ENCODE peak calls at places on chromosomes 12 and 14, in six cellular contexts. A is astrocyte of the cerebellum, O is heart right ventricle, E is K562, I is epithelial cell of proximal tubule, K is dorsolateral prefrontal cortex. N is an unnamed sample.

GRCh38 chr12:63068857-63069442 is 82.1 kb downstream of the AVPR1A start:
- DNase-seq in A (peak), O (no peak), E (peak), I (no peak), K (no peak), N (peak)

GRCh38 chr12:52243264-52243773 is 10.3 kb downstream of the KRT7 start:
- DNase-seq in A (no peak), O (no peak), E (no peak), I (peak), K (no peak), N (no peak)

GRCh38 chr14:22218729-22219128 is 370.3 kb downstream of the DAD1 start:
- DNase-seq in A (no peak), O (no peak), E (no peak), I (no peak), K (no peak), N (no peak)

GRCh38 chr14:103512701-103513611 is 9.7 kb downstream of the CKB start:
- DNase-seq in A (peak), O (peak), E (no peak), I (no peak), K (peak), N (peak)

GRCh38 chr12:79566452-79566851 is 124.3 kb downstream of the PAWR start:
- DNase-seq in A (no peak), O (no peak), E (no peak), I (peak), K (no peak), N (no peak)

GRCh38 chr14:100031506-100032281 is 33.5 kb upstream of the EVL start:
- DNase-seq in A (peak), O (no peak), E (no peak), I (peak), K (no peak), N (peak)

GRCh38 chr14:99881011-99881410 is 87.8 kb downstream of the EML1 start:
- DNase-seq in A (no peak), O (no peak), E (no peak), I (no peak), K (no peak), N (no peak)

GRCh38 chr14:105128059-105128458 is 40.5 kb downstream of the JAG2 start:
- DNase-seq in A (no peak), O (no peak), E (no peak), I (no peak), K (no peak), N (no peak)

GRCh38 chr12:9796916-9797315 is 30.4 kb upstream of the KLRF1 start:
- DNase-seq in A (peak), O (no peak), E (no peak), I (no peak), K (no peak), N (no peak)

GRCh38 chr12:124397807-124398577 is 103.1 kb downstream of the RFLNA start:
- DNase-seq in A (no peak), O (no peak), E (no peak), I (no peak), K (no peak), N (no peak)

GRCh38 chr14:86038401-86038985 is 508.5 kb downstream of the FLRT2 start:
- DNase-seq in A (peak), O (peak), E (peak), I (no peak), K (no peak), N (peak)

GRCh38 chr14:31934767-31935266 is 142.3 kb upstream of the ARHGAP5 start:
- DNase-seq in A (no peak), O (no peak), E (no peak), I (peak), K (no peak), N (no peak)

GRCh38 chr12:63151898-63152700 is 1.1 kb upstream of the AVPR1A start:
- DNase-seq in A (no peak), O (peak), E (peak), I (no peak), K (peak), N (no peak)

GRCh38 chr12:24815087-24815423 is 133.8 kb downstream of the BCAT1 start:
- DNase-seq in A (no peak), O (no peak), E (no peak), I (no peak), K (no peak), N (no peak)

GRCh38 chr12:32947203-32947795 is 50.7 kb upstream of the PKP2 start:
- DNase-seq in A (peak), O (no peak), E (no peak), I (no peak), K (no peak), N (no peak)

GRCh38 chr14:23056956-23057756 is at the start of gene CDH24:
- DNase-seq in A (peak), O (peak), E (peak), I (no peak), K (peak), N (no peak)

GRCh38 chr14:76917759-76918175 is 91.6 kb downstream of the LRRC74A start:
- DNase-seq in A (no peak), O (peak), E (no peak), I (no peak), K (no peak), N (no peak)

GRCh38 chr12:52139579-52140062 is 52.2 kb downstream of the KRT80 start:
- DNase-seq in A (no peak), O (no peak), E (peak), I (no peak), K (peak), N (no peak)

GRCh38 chr14:55599250-55599879 is 19.4 kb downstream of the KTN1 start:
- DNase-seq in A (no peak), O (peak), E (no peak), I (no peak), K (no peak), N (no peak)

DNA sequence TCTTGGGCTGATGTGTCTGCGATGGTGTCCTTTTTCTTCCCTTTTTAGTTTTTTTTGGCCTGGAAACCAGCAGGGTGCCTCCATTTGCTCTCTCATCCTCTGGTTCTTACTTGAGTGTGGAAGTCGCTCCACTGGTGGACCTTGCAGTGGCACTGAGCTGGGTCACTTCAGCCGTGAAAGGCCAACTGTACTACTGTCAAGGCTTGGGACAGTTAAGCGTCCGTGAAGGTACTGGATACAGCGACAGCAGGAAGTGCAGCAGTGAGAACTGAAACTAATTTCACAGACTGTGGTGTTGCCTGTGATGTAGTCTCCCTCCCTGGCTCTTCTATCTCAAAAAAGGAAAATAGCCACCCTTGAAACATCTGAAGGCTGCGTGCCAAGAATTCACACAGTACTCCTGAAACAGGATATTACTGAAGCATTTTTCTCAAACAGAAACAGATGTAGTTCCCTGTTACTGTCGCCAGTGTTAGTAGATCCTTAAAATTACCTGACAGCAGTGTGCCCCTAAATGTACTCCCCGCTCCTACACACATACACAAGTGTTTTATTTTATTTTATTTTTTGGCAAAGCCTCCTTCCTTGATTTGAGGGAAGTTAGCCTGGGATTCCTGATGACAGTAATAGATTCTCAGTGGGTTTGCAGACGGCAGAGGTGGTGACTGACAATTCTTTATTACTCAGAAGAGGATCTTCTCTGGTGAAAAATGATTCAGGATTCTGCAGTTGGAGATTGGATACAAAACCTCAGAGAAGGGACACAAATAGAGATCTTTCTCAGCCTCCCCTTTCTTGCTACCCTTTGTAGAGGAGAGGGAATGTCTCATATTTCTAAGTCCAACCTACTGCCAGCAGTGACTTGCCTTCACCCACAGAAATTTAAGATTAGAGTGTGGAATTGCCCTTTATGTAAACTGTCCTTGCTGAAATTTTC is 4.3 kb downstream of the SUSD6 start:
- DNase-seq in A (peak), O (no peak), E (no peak), I (no peak), K (no peak), N (peak)
- TF ChIP-seq CTCF in A (no peak), O (no peak), E (no peak), I (no peak), K (no peak), N (no peak)

DNA sequence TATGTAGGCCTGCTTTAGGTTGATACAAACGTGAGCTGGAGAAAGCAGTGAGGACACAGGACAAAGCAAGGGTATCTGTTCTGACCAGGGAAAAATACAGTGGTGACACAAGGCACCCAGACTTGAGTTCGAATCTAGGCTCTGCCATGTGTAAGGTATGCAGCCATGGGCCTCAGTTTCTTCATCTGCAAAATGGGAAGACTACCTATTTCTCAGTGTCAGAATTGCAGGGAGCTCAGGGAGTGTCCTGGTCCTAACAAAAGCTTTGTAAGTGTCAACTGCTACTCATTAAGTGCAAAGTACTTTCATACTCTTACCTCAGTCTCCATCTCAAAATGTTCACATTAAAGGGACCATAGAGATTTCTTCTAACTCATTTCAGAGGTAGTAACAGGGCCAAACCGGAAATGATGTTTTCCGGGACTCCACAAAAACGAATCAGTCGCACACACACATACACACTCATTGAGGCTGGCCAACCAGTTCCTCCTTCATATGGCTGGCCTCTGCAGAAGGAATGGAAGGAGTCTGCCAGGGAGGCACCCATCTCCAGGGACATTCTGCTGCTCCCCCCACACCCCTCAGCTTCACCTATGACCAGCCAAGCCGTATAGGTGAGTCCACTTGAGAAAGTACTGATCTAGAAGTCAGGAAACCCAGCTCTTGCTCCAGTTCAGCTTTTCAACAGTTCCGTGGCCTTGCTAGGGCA is 7.8 kb downstream of the CTDSP2 start:
- DNase-seq in A (no peak), O (no peak), E (no peak), I (no peak), K (no peak), N (no peak)
- H3K4me3 ChIP-seq in A (no peak), O (no peak), E (no peak), I (no peak), K (peak), N (no peak)

GRCh38 chr12:82645414-82645813 is 41.3 kb upstream of the TMTC2 start:
- DNase-seq in A (no peak), O (no peak), E (no peak), I (no peak), K (no peak), N (no peak)
- TF ChIP-seq CTCF in A (no peak), O (no peak), E (no peak), I (no peak), K (no peak), N (no peak)

GRCh38 chr12:115251727-115252126 is 567.8 kb upstream of the TBX3 start:
- DNase-seq in A (no peak), O (no peak), E (no peak), I (no peak), K (no peak), N (no peak)
- H3K4me3 ChIP-seq in A (no peak), O (no peak), E (no peak), I (no peak), K (no peak), N (no peak)

GRCh38 chr12:54683388-54683787 is 35.2 kb upstream of the DCD start:
- DNase-seq in A (no peak), O (no peak), E (no peak), I (no peak), K (no peak), N (no peak)
- TF ChIP-seq CTCF in A (no peak), O (no peak), E (no peak), I (no peak), K (no peak), N (no peak)

GRCh38 chr12:7439579-7440505 is 4.1 kb downstream of the CD163L1 start:
- DNase-seq in A (peak), O (peak), E (peak), I (no peak), K (no peak), N (no peak)
- H3K4me3 ChIP-seq in A (peak), O (no peak), E (peak), I (peak), K (peak), N (peak)